ENCODE peak calls at places on chromosomes 13 and 19, in four cellular contexts. U is lower leg skin, M is adrenal gland, N is mucosa of descending colon. L is an unnamed sample.

GRCh38 chr13:70170689-70171088 is 62.4 kb upstream of the KLHL1 start:
- DNase-seq in U (no peak), M (no peak), N (no peak), L (no peak)

GRCh38 chr13:91302070-91302469 is 45.4 kb upstream of the MIR17HG start:
- DNase-seq in U (no peak), M (no peak), N (no peak), L (no peak)

GRCh38 chr19:51710163-51710562 is 13.6 kb downstream of the HAS1 start:
- DNase-seq in U (no peak), M (no peak), N (no peak), L (no peak)

GRCh38 chr13:39185326-39185725 is 147.1 kb downstream of the NHLRC3 start:
- DNase-seq in U (no peak), M (no peak), N (no peak), L (no peak)

GRCh38 chr19:58356236-58356970 is 3.1 kb upstream of the A1BG start:
- DNase-seq in U (no peak), M (no peak), N (no peak), L (no peak)

GRCh38 chr13:46551410-46552301 is 1.3 kb upstream of the LRCH1 start:
- DNase-seq in U (peak; percentile 95), M (peak; percentile 86), N (peak; percentile 89), L (peak; percentile 81)

GRCh38 chr19:3459322-3459881 is 20.9 kb downstream of the SMIM24 start:
- DNase-seq in U (peak; percentile 95), M (peak; percentile 94), N (peak; percentile 56), L (no peak)

GRCh38 chr19:3053218-3053621 is 9.1 kb downstream of the TLE5 start:
- DNase-seq in U (no peak), M (no peak), N (peak; percentile 42), L (no peak)

GRCh38 chr13:45209229-45209628 is 8.4 kb upstream of the KCTD4 start:
- DNase-seq in U (no peak), M (no peak), N (no peak), L (no peak)

GRCh38 chr19:15144046-15144646 is 36.9 kb downstream of the SYDE1 start:
- DNase-seq in U (no peak), M (no peak), N (no peak), L (no peak)

GRCh38 chr13:24860775-24861174 is 96.8 kb downstream of the RNF17 start:
- DNase-seq in U (no peak), M (no peak), N (no peak), L (peak; percentile 13)
- TF ChIP-seq CTCF in U (no peak), M (no peak), N (no peak), L (no peak)

DNA sequence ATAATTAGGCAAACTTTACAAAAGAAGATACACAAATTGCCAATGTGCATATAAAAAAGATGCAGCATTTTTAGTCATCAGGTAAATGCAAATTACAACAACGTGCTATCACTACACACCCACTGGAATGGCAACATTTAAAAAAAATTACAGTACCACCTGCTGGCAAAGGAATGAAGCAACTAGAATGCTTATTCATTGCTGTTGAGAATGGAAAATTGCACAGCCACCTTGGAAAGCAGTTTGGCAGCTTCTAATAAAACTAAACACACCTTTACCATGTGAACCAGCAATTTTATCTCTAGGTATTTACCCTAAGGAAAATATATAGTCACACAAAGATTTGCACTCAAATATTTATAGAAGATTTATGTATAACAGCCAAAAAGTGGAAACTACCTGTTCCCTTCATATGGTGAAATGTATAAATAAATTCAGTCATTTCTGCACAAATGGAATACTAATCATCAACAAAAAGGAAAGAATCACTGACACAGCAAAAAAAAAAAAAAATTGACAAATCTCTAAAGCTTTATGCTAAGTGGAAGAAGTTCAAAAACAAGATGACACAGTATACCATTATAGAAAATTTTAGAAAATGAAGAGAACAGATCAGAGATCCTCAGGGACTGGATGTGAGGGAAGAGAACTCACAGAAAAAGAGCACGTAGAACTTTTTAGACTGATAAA is 30.3 kb downstream of the OXGR1 start:
- DNase-seq in U (no peak), M (no peak), N (no peak), L (no peak)
- TF ChIP-seq CTCF in U (no peak), M (no peak), N (no peak), L (no peak)

GRCh38 chr19:41328157-41328817 is 18.3 kb downstream of the CCDC97 start:
- DNase-seq in U (no peak), M (no peak), N (no peak), L (no peak)
- TF ChIP-seq CTCF in U (no peak), M (no peak), N (no peak), L (no peak)

GRCh38 chr19:13366529-13367143 is 139.6 kb downstream of the CACNA1A start:
- DNase-seq in U (no peak), M (no peak), N (no peak), L (peak; percentile 4)
- TF ChIP-seq CTCF in U (no peak), M (no peak), N (no peak), L (peak; percentile 50)

GRCh38 chr13:73171926-73172325 is 113.1 kb downstream of the KLF5 start:
- DNase-seq in U (no peak), M (no peak), N (no peak), L (no peak)
- TF ChIP-seq CTCF in U (no peak), M (no peak), N (no peak), L (no peak)

L was measured in nephron progenitor cell.